ENCODE peak calls at places on chromosomes 3 and 15, in five cellular contexts. Q, U, J, C and Z are unnamed samples.

GRCh38 chr3:128492353-128493220 is at the start of gene GATA2:
- DNase-seq in Q (no peak), U (no peak), J (peak), C (peak), Z (no peak)

GRCh38 chr3:195873971-195874370 is 34.4 kb downstream of the TNK2 start:
- DNase-seq in Q (no peak), C (peak), J (no peak), U (peak), Z (no peak)

GRCh38 chr15:78111788-78112187 is 19.4 kb downstream of the SH2D7 start:
- DNase-seq in C (no peak), Q (no peak), U (no peak), J (no peak), Z (no peak)

GRCh38 chr15:45521596-45522167 is 873 bp downstream of the SLC30A4 start:
- DNase-seq in U (no peak), C (no peak), J (peak), Q (no peak), Z (no peak)

GRCh38 chr3:141336672-141337522 is 31.4 kb upstream of the ZBTB38 start:
- DNase-seq in C (no peak), U (peak), J (no peak), Q (no peak), Z (no peak)

GRCh38 chr15:52486003-52486996 is 42.4 kb downstream of the MYO5A start:
- DNase-seq in Q (no peak), U (no peak), J (peak), C (no peak), Z (no peak)

GRCh38 chr3:158912188-158912587 is 110.3 kb downstream of the MFSD1 start:
- DNase-seq in Q (no peak), J (no peak), C (no peak), U (no peak), Z (no peak)

GRCh38 chr15:65192016-65192415 is 6.9 kb upstream of the CLPX start:
- DNase-seq in Q (no peak), C (no peak), U (no peak), J (no peak), Z (no peak)

GRCh38 chr3:160747437-160747836 is 8.6 kb upstream of the PPM1L start:
- DNase-seq in Q (no peak), J (no peak), U (no peak), C (no peak), Z (no peak)

GRCh38 chr15:66954601-66955000 is 110.8 kb upstream of the SMAD3 start:
- DNase-seq in U (no peak), C (no peak), J (no peak), Q (no peak), Z (no peak)

GRCh38 chr3:11613319-11613718 is 30.4 kb downstream of the VGLL4 start:
- DNase-seq in C (no peak), U (no peak), Q (no peak), J (no peak), Z (no peak)

GRCh38 chr3:9204253-9205005 is 45.0 kb downstream of the SRGAP3 start:
- DNase-seq in J (no peak), C (no peak), U (no peak), Q (no peak), Z (no peak)

GRCh38 chr15:57237282-57237642 is 139.0 kb upstream of the CGNL1 start:
- DNase-seq in Q (no peak), U (no peak), C (no peak), J (no peak), Z (no peak)

GRCh38 chr3:128550471-128551126 is 57.6 kb upstream of the GATA2 start:
- DNase-seq in J (no peak), U (no peak), Q (no peak), C (no peak), Z (no peak)

GRCh38 chr3:53023072-53023823 is 22.6 kb downstream of the SFMBT1 start:
- DNase-seq in C (no peak), Q (no peak), U (no peak), J (no peak), Z (no peak)

GRCh38 chr3:54936561-54936960 is 8.7 kb upstream of the LRTM1 start:
- DNase-seq in Q (no peak), C (no peak), J (no peak), U (no peak), Z (no peak)

GRCh38 chr15:100710213-100710612 is 107.8 kb downstream of the ASB7 start:
- DNase-seq in C (no peak), Q (no peak), J (no peak), U (no peak), Z (no peak)

GRCh38 chr3:197151562-197151961 is 121.9 kb upstream of the MELTF start:
- DNase-seq in C (no peak), J (peak), Q (peak), U (peak), Z (peak)

GRCh38 chr3:43176666-43177065 is 70.8 kb upstream of the POMGNT2 start:
- DNase-seq in J (no peak), C (no peak), U (no peak), Q (no peak), Z (no peak)

GRCh38 chr3:182937293-182938051 is 42.9 kb downstream of the DCUN1D1 start:
- DNase-seq in Q (no peak), C (no peak), J (no peak), U (no peak), Z (no peak)

GRCh38 chr3:178505832-178506231 is 30.4 kb upstream of the KCNMB2 start:
- DNase-seq in J (no peak), U (no peak), C (no peak), Q (no peak), Z (no peak)

GRCh38 chr3:138835177-138835757 is 539 bp upstream of the PIK3CB start:
- DNase-seq in Q (no peak), C (no peak), U (no peak), J (no peak), Z (no peak)

GRCh38 chr3:64444619-64445317 is 219.5 kb upstream of the PRICKLE2 start:
- DNase-seq in J (no peak), Q (no peak), U (no peak), C (peak), Z (no peak)
- H3K4me3 ChIP-seq in J (peak), Q (peak), U (peak), C (no peak), Z (no peak)

DNA sequence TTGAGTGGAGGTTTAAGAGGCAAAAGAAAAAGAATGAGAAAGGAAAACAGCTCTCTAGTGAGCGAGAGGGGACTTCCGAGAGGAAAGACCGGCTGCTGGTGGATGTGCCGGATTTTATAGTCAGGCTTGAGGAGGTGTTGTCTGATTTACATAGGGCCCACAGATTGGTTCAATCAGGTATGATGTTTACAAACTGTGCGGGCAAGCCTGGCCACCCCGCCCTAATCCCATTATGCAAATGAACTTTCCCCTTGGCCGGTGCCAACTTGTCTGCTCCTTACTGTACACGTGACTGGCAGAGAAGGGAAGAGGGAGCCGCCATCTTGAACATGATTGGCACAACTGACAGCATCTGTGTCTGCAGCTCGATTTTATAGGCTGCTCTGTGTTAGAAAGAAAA is 44.7 kb downstream of the FAM43A start:
- DNase-seq in C (peak), Q (peak), J (peak), U (no peak), Z (no peak)
- H3K4me3 ChIP-seq in C (no peak), Q (no peak), J (no peak), U (no peak), Z (no peak)

DNA sequence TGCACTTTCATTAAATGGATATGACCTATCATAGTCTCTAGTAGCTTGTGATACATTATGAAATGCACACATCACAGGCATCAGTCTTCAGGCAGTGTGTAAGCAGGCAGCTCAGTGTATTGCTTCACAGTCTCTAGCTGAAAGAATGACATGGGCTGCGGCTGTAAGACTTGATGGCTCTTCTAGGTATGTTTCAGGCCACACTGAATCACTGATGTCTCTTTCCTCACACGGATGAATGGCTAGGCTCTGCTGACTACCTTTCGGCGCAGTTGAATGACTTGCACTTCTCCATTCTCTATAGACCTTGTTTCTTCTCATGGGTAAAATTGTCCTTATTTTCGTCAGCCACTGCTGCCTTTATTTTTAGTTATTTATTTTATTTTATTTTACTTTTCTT is 15.4 kb downstream of the APH1B start:
- DNase-seq in Q (no peak), C (no peak), J (no peak), U (peak), Z (no peak)
- H3K4me3 ChIP-seq in Q (no peak), C (no peak), J (no peak), U (no peak), Z (no peak)

GRCh38 chr3:82342521-82342920 is 581.1 kb upstream of the GBE1 start:
- DNase-seq in J (no peak), U (no peak), Q (no peak), C (no peak), Z (no peak)
- H3K4me3 ChIP-seq in J (no peak), U (no peak), Q (no peak), C (no peak), Z (no peak)

DNA sequence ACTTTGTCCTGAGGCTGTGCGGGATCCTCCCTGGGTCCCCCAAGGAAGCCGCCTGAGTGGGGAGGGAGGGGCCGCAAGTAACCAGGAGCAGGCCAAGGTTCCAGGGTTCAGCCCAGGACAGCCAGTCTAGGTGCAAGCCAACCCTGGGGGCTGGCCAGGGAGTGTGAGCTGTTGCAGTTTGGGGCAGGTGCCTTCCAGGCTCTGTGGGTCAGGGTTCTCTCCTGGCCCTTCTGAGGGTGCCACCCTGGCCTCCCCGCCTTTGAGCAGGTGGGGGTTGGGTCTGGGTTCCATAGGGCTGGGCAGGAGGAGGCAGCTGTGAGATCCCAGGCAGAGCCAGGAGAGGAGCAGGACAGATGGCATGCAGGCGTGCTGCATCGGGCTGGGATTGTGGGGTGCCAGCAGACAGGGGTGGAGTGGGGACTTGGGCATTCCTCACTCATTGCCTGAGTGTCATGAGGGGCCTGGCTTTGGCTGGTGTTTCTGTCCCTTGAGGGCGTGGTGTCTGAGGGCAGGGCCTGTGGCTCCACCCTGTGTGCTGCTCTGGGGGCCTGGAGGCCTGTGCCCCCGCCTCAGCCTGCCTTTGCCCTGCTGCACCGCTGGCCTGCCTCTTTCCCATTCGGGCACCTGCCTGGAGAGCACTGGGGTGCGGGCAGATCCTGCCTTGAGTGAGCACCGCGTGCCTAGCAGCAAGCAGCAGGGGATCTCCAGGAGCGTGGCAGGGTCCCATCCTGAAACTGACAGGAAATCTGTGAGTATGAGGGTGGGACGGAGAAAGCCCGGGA is 18.4 kb downstream of the KLF13 start:
- DNase-seq in C (peak), Q (no peak), J (no peak), U (no peak), Z (no peak)
- H3K4me3 ChIP-seq in C (no peak), Q (no peak), J (no peak), U (no peak), Z (no peak)

GRCh38 chr3:123883111-123883510 is 1.0 kb downstream of the MYLK start:
- DNase-seq in Q (no peak), J (no peak), C (no peak), U (no peak), Z (no peak)
- H3K4me3 ChIP-seq in Q (no peak), J (peak), C (no peak), U (peak), Z (no peak)

DNA sequence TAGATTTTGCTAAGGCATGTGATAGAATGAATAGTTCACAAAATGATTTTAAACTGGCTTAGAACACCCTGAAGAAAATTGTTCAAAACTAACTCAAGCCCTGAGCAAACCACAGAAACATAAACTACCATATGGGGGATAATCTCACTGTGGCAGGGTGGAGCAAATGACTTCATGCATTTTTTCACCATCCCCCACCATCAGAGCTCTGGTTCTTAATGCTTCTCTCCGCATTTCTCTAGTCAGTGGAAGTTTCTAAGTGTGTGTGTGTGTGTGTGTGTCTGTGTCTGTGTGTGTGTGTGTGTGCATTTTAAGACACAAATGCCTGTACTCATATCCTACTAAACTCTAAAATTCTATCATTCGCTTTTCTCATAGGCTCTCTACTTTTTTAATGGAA is 107.1 kb upstream of the PHLDB2 start:
- DNase-seq in U (peak), Q (no peak), C (no peak), J (peak), Z (peak)
- H3K4me3 ChIP-seq in U (no peak), Q (no peak), C (no peak), J (no peak), Z (peak)

GRCh38 chr3:13013595-13013993 is 59.6 kb downstream of the IQSEC1 start:
- DNase-seq in Q (no peak), C (no peak), U (no peak), J (no peak), Z (no peak)
- H3K4me3 ChIP-seq in Q (no peak), C (no peak), U (no peak), J (no peak), Z (no peak)

DNA sequence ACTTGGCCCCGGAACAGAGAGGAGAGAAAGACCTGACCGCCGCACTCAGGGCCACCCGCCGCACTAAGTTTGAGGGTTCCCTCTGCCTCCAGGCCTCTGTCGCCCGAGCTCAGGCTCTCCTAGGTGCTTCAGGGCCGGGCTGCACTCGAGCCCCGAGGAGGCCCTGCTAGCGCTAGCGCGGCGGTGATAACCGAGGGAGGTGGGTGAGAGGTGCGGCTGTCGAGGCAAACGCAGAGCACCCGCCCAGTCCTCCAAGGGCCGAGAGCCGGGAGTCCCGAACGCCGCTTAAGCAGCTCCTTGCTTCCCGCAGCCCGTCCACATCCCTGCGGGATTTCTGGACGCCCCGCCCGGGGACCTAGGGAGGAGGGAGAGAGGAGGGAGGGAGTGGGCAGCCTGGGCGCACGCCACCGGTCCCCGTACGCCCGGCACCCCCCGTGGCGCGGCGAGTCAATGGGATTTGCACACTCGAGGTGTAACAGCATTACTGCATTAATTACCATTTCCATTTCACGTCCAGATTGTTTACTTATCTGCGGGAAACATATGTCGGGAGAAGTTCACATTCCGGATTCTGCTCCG is 6.8 kb downstream of the SOX14 start:
- DNase-seq in J (peak), C (peak), Q (no peak), U (no peak), Z (no peak)
- H3K4me3 ChIP-seq in J (peak), C (no peak), Q (no peak), U (no peak), Z (peak)